ENCODE peak calls at places on chromosomes 13 and 19, in seven cellular contexts. W is right lobe of liver, H is transverse colon, K is psoas muscle, X is HL-60, L is cardiac muscle cell, O is uterus. T is an unnamed sample.

GRCh38 chr13:66585669-66586203 is 644.4 kb downstream of the PCDH9 start:
- DNase-seq in W (no peak), H (no peak), K (no peak), X (no peak), L (no peak), O (no peak), T (no peak)

GRCh38 chr19:22526661-22527272 is 104.6 kb upstream of the ZNF98 start:
- DNase-seq in W (no peak), H (no peak), K (no peak), X (no peak), L (no peak), O (peak), T (no peak)

GRCh38 chr19:29529646-29530548 is 4.1 kb downstream of the VSTM2B start:
- DNase-seq in W (no peak), H (no peak), K (no peak), X (no peak), L (peak), O (no peak), T (no peak)

GRCh38 chr19:38024991-38025716 is 118.1 kb downstream of the SIPA1L3 start:
- DNase-seq in W (no peak), H (no peak), K (no peak), X (no peak), L (no peak), O (no peak), T (no peak)

GRCh38 chr19:1238373-1239303 is 833 bp upstream of the CBARP start:
- DNase-seq in W (no peak), H (no peak), K (no peak), X (no peak), L (no peak), O (peak), T (no peak)

GRCh38 chr19:33005440-33005839 is 33.4 kb downstream of the FAAP24 start:
- DNase-seq in W (no peak), H (no peak), K (no peak), X (no peak), L (no peak), O (no peak), T (no peak)

GRCh38 chr13:111021270-111021669 is 93.8 kb upstream of the ARHGEF7 start:
- DNase-seq in W (no peak), H (no peak), K (no peak), X (no peak), L (no peak), O (no peak), T (no peak)

GRCh38 chr19:33676999-33677665 is 55.4 kb downstream of the CHST8 start:
- DNase-seq in W (no peak), H (no peak), K (no peak), X (no peak), L (no peak), O (no peak), T (no peak)

GRCh38 chr19:45569619-45570421 is 14.8 kb downstream of the OPA3 start:
- DNase-seq in W (peak), H (peak), K (peak), X (peak), L (peak), O (no peak), T (peak)

GRCh38 chr19:4414144-4414799 is 11.8 kb downstream of the CHAF1A start:
- DNase-seq in W (no peak), H (no peak), K (no peak), X (no peak), L (no peak), O (no peak), T (no peak)

DNA sequence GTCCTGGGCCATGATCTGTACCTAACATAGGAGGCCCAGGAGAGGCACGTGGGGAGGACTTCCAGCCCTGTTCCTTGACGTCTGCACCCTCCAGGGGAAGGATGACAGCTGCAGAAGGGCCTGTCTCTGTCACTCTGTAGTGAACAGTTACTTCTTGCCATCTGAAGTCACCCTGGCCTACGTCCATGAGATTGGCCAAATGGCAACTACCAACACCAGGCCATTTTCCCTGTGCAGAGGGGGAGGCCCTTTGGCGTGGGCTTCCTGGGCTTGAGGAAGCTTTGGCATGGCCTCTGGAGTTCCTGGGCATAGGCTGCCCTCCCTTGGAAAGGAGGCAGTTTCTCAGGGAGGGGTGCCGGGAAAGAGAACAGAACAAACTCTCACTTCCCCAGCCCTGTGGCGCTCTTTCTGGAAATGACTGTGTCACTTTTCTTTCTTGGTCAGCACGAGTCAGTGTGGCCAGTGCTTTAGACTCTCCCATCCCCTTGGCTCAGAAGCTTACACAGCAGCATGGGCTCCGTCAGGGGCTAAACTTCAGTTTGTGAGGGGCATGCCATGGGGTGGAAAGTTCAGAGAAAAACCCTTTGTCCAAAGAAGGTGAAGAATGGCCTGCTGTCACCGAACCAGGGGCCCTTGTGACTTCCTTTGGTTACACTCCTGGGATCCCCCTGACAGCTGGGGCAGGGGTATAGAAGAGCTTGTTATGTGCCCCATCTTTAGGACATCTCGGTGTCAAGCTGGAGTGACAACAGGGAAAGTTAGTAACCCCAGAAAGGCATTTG is 5.3 kb downstream of the CARM1 start:
- DNase-seq in W (no peak), H (peak), K (peak), X (no peak), L (no peak), O (no peak), T (no peak)
- H3K27ac ChIP-seq in W (no peak), H (peak), K (peak), X (no peak), L (peak), O (peak), T (no peak)

GRCh38 chr13:25821761-25822160 is 230.1 kb downstream of the SHISA2 start:
- DNase-seq in W (no peak), H (no peak), K (no peak), X (no peak), L (no peak), O (no peak), T (no peak)
- H3K27ac ChIP-seq in W (no peak), H (no peak), K (no peak), X (no peak), L (no peak), O (no peak), T (no peak)

DNA sequence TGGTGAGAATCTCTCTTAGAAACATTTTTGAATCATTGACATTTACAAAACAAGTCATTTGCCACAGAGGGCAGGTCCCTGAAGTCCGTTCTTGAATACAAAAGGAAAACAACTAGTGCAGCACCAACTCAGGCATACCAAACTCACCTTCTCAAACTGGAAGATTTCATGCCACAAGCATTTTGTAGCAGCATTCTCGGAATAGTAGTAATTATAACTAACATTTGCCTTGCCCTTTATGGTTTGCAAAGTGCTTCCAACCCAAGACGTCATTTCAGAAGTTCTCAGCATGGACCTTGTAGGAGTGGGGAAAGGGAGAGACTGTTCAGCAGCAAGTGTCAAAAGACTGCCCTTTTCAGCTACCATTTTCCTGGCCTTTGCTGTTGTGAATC is 344.6 kb downstream of the RFC3 start:
- DNase-seq in W (no peak), H (no peak), K (no peak), X (no peak), L (no peak), O (no peak), T (no peak)
- H3K27ac ChIP-seq in W (no peak), H (peak), K (peak), X (no peak), L (peak), O (peak), T (no peak)

GRCh38 chr19:47741544-47742125 is 3.7 kb upstream of the NOP53 start:
- DNase-seq in W (no peak), H (no peak), K (no peak), X (no peak), L (no peak), O (no peak), T (no peak)
- H3K27ac ChIP-seq in W (no peak), H (peak), K (peak), X (no peak), L (no peak), O (peak), T (no peak)

GRCh38 chr13:31940076-31940475 is 91.5 kb upstream of the FRY start:
- DNase-seq in W (no peak), H (no peak), K (no peak), X (no peak), L (no peak), O (no peak), T (no peak)
- H3K27ac ChIP-seq in W (no peak), H (no peak), K (no peak), X (no peak), L (no peak), O (no peak), T (no peak)

GRCh38 chr13:72689181-72689696 is 38.2 kb downstream of the MZT1 start:
- DNase-seq in W (no peak), H (no peak), K (no peak), X (no peak), L (no peak), O (no peak), T (no peak)

GRCh38 chr13:72696590-72696989 is 30.8 kb downstream of the MZT1 start:
- DNase-seq in W (no peak), H (no peak), K (no peak), X (no peak), L (no peak), O (no peak), T (no peak)

GRCh38 chr13:72694314-72694713 is 33.1 kb downstream of the MZT1 start:
- DNase-seq in W (no peak), H (no peak), K (no peak), X (no peak), L (peak), O (no peak), T (no peak)

GRCh38 chr13:72693832-72694231 is 33.6 kb downstream of the MZT1 start:
- DNase-seq in W (no peak), H (no peak), K (no peak), X (no peak), L (no peak), O (no peak), T (no peak)

GRCh38 chr13:72692884-72693514 is 34.4 kb downstream of the MZT1 start:
- DNase-seq in W (no peak), H (no peak), K (no peak), X (no peak), L (no peak), O (no peak), T (no peak)
- H3K27ac ChIP-seq in W (no peak), H (no peak), K (no peak), X (no peak), L (no peak), O (no peak), T (no peak)

GRCh38 chr19:35089554-35089953 is 26.1 kb upstream of the FXYD3 start:
- DNase-seq in W (no peak), H (no peak), K (no peak), X (no peak), L (no peak), O (no peak), T (no peak)

GRCh38 chr19:35088514-35088913 is 27.1 kb upstream of the FXYD3 start:
- DNase-seq in W (no peak), H (no peak), K (no peak), X (no peak), L (no peak), O (no peak), T (no peak)

GRCh38 chr19:35090160-35090794 is 25.3 kb upstream of the FXYD3 start:
- DNase-seq in W (no peak), H (peak), K (no peak), X (peak), L (peak), O (peak), T (no peak)

GRCh38 chr19:35093430-35093829 is 22.2 kb upstream of the FXYD3 start:
- DNase-seq in W (no peak), H (no peak), K (no peak), X (no peak), L (no peak), O (no peak), T (no peak)

GRCh38 chr19:35090795-35091214 is 24.8 kb upstream of the FXYD3 start:
- DNase-seq in W (peak), H (no peak), K (no peak), X (no peak), L (no peak), O (no peak), T (no peak)
- H3K27ac ChIP-seq in W (no peak), H (no peak), K (peak), X (no peak), L (no peak), O (no peak), T (no peak)

GRCh38 chr13:19267746-19268145 is 86.1 kb upstream of the TUBA3C start:
- DNase-seq in W (no peak), H (no peak), K (no peak), X (no peak), L (no peak), O (no peak), T (no peak)
- H3K27ac ChIP-seq in W (no peak), H (no peak), K (no peak), X (no peak), L (no peak), O (no peak), T (no peak)

GRCh38 chr19:16460454-16460853 is 11.3 kb downstream of the EPS15L1 start:
- DNase-seq in W (no peak), H (no peak), K (no peak), X (no peak), L (no peak), O (no peak), T (no peak)

GRCh38 chr19:16461630-16462051 is 10.1 kb downstream of the EPS15L1 start:
- DNase-seq in W (no peak), H (no peak), K (peak), X (no peak), L (no peak), O (no peak), T (no peak)

GRCh38 chr19:16458391-16459128 is 13.2 kb downstream of the EPS15L1 start:
- DNase-seq in W (no peak), H (no peak), K (peak), X (no peak), L (no peak), O (no peak), T (no peak)

GRCh38 chr19:16457954-16458331 is 13.8 kb downstream of the EPS15L1 start:
- DNase-seq in W (no peak), H (no peak), K (peak), X (no peak), L (no peak), O (no peak), T (no peak)

DNA sequence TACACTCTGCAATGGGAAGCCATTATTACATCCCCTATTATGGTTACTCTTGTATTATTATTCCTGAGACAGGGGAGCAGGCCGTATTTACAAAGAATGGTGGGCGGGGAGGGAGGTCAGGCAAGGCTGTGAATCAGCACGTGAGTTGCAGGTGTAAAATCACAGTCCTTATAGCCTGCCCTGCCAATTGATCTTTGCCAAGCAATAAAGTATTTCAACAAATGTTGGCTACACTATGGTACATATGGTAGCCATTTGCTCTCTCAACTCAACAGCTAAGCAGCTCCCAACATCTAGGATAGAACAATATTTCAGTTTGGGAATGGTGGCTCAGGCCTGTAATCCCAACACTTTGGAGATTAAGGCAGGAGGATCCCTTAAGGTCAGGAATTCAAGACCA is 12.1 kb downstream of the EPS15L1 start:
- DNase-seq in W (no peak), H (no peak), K (no peak), X (no peak), L (no peak), O (no peak), T (no peak)
- H3K27ac ChIP-seq in W (no peak), H (no peak), K (peak), X (no peak), L (no peak), O (no peak), T (no peak)